ENCODE peak calls at places on chromosomes 6 and 20, in four cellular contexts. A is A549, I is K562, R is H1. F is an unnamed sample.

GRCh38 chr20:24576447-24576846 is 107.0 kb downstream of the SYNDIG1 start:
- DNase-seq in A (no peak), I (no peak), R (no peak), F (no peak)

GRCh38 chr6:2028457-2029038 is 216.9 kb downstream of the GMDS start:
- DNase-seq in R (no peak), A (no peak), I (no peak), F (no peak)

GRCh38 chr6:169034523-169035167 is 219.0 kb downstream of the THBS2 start:
- DNase-seq in I (no peak), R (no peak), A (no peak), F (no peak)

GRCh38 chr6:170184324-170184723 is 106.6 kb downstream of the DLL1 start:
- DNase-seq in R (peak), I (no peak), A (no peak), F (no peak)

GRCh38 chr20:45798935-45799642 is 7.3 kb downstream of the DNTTIP1 start:
- DNase-seq in I (peak), A (peak), R (peak), F (peak)

GRCh38 chr6:11397622-11398450 is 139.7 kb upstream of the TMEM170B start:
- DNase-seq in A (no peak), I (no peak), R (no peak), F (no peak)

GRCh38 chr6:166678426-166678825 is 51.4 kb upstream of the RPS6KA2 start:
- DNase-seq in I (no peak), R (no peak), A (peak), F (peak)

GRCh38 chr6:40710626-40711354 is 123.6 kb upstream of the LRFN2 start:
- DNase-seq in A (no peak), I (no peak), R (no peak), F (no peak)

GRCh38 chr6:22053385-22053997 is 243.3 kb downstream of the PRL start:
- DNase-seq in A (no peak), R (no peak), I (no peak), F (no peak)

GRCh38 chr6:26459023-26459810 is 1.5 kb downstream of the BTN2A1 start:
- DNase-seq in A (no peak), R (no peak), I (no peak), F (no peak)

GRCh38 chr6:10662742-10663141 is 31.7 kb downstream of the C6orf52 start:
- DNase-seq in I (no peak), R (no peak), A (no peak), F (no peak)

GRCh38 chr6:14108571-14109410 is 8.8 kb upstream of the CD83 start:
- DNase-seq in R (no peak), I (peak), A (no peak), F (no peak)

GRCh38 chr20:8667306-8667705 is 401.6 kb upstream of the PLCB4 start:
- DNase-seq in I (no peak), A (no peak), R (no peak), F (no peak)

GRCh38 chr6:65289491-65289890 is 417.5 kb downstream of the EYS start:
- DNase-seq in I (no peak), A (no peak), R (no peak), F (no peak)

GRCh38 chr6:53495496-53495895 is 49.4 kb downstream of the GCLC start:
- DNase-seq in I (no peak), A (no peak), R (no peak), F (no peak)

GRCh38 chr6:160348552-160349441 is 619 bp downstream of the SLC22A3 start:
- DNase-seq in R (peak), A (peak), I (no peak), F (peak)

GRCh38 chr6:101401792-101402617 is 8.5 kb downstream of the GRIK2 start:
- DNase-seq in R (peak), I (no peak), A (no peak), F (no peak)

GRCh38 chr20:57374343-57374930 is 16.8 kb upstream of the RBM38 start:
- DNase-seq in I (no peak), A (no peak), R (no peak), F (no peak)

GRCh38 chr6:144931172-144932035 is 646.3 kb downstream of the UTRN start:
- DNase-seq in A (peak), R (peak), I (no peak), F (peak)
- TF ChIP-seq PHF8 in A (no peak), R (no peak), I (no peak), F (no peak)

DNA sequence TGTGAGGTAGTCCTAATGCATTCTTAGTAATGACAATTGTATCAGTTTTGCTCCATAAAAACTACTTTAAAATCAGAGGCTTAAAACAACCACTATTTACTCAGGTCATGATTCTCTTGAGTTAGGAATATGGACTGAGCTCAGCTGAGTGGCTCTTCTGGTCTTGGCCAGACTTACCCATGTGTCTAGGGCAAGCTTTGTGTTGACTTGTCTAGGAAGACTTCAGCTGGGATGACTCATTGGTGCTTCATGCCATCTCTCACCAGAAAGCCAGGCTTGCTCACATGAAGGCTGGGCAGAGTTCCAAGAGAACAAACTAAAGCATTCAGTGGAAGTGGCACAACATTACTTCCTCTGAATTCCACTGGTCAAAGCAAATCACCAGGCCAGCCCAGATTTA is 155.3 kb downstream of the DHX35 start:
- DNase-seq in A (peak), I (no peak), R (no peak), F (peak)
- TF ChIP-seq PHF8 in A (no peak), I (no peak), R (no peak), F (no peak)

GRCh38 chr6:115898246-115898645 is 162.4 kb downstream of the FRK start:
- DNase-seq in I (no peak), A (no peak), R (no peak), F (no peak)

GRCh38 chr6:115894426-115894992 is 166.2 kb downstream of the FRK start:
- DNase-seq in R (no peak), I (no peak), A (no peak), F (no peak)

GRCh38 chr6:115899883-115900282 is 160.8 kb downstream of the FRK start:
- DNase-seq in R (no peak), I (no peak), A (no peak), F (no peak)

GRCh38 chr6:115891704-115892225 is 168.9 kb downstream of the FRK start:
- DNase-seq in R (no peak), A (no peak), I (no peak), F (no peak)

GRCh38 chr6:115896538-115897129 is 164.1 kb downstream of the FRK start:
- DNase-seq in I (peak), R (no peak), A (peak), F (peak)
- TF ChIP-seq PHF8 in I (no peak), R (no peak), A (no peak), F (no peak)

GRCh38 chr20:12977634-12978394 is 31.0 kb upstream of the SPTLC3 start:
- DNase-seq in A (no peak), I (no peak), R (no peak), F (peak)

GRCh38 chr20:12978613-12979495 is 29.9 kb upstream of the SPTLC3 start:
- DNase-seq in I (no peak), R (no peak), A (no peak), F (peak)

GRCh38 chr20:12970372-12970821 is 38.4 kb upstream of the SPTLC3 start:
- DNase-seq in A (peak), I (no peak), R (no peak), F (peak)

GRCh38 chr20:12976720-12977633 is 31.8 kb upstream of the SPTLC3 start:
- DNase-seq in I (no peak), A (no peak), R (no peak), F (peak)

GRCh38 chr20:12975833-12976608 is 32.8 kb upstream of the SPTLC3 start:
- DNase-seq in R (no peak), I (no peak), A (no peak), F (no peak)
- TF ChIP-seq PHF8 in R (no peak), I (no peak), A (no peak), F (no peak)

GRCh38 chr6:155894262-155894661 is 438.6 kb upstream of the NOX3 start:
- DNase-seq in I (no peak), R (no peak), A (no peak), F (no peak)

GRCh38 chr6:155889405-155889804 is 433.8 kb upstream of the NOX3 start:
- DNase-seq in I (no peak), R (no peak), A (no peak), F (no peak)

GRCh38 chr6:155887431-155887830 is 431.8 kb upstream of the NOX3 start:
- DNase-seq in I (no peak), R (no peak), A (no peak), F (no peak)

GRCh38 chr6:155894758-155895157 is 439.1 kb upstream of the NOX3 start:
- DNase-seq in A (no peak), R (no peak), I (no peak), F (no peak)

DNA sequence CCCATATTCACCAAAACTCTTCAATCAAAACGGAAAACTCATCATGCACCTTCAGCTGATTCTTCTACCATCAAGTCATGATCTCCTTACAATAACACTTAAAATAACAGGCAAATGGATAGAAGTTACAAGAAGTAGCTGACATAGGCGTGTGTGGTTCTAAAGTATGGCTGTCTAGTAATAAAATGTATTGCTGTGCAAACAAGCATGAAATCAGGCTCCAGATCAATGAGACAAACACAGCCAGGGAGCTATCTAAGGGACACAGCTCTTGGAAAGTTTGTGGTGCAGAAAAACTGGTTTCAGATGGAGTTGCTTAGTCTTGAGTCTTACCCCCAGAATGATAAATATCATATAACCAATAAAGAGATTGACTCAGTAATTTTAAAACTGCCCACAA is 434.8 kb upstream of the NOX3 start:
- DNase-seq in A (no peak), R (no peak), I (no peak), F (no peak)
- TF ChIP-seq PHF8 in A (no peak), R (no peak), I (no peak), F (no peak)

GRCh38 chr6:42141603-42142117 is 760 bp downstream of the C6orf132 start:
- DNase-seq in A (no peak), R (no peak), I (no peak), F (no peak)

GRCh38 chr6:42140756-42141602 is 1.4 kb downstream of the C6orf132 start:
- DNase-seq in R (no peak), A (no peak), I (no peak), F (no peak)

GRCh38 chr6:42138630-42139619 is 3.5 kb downstream of the C6orf132 start:
- DNase-seq in I (no peak), A (no peak), R (no peak), F (peak)

GRCh38 chr6:42140051-42140450 is 2.4 kb downstream of the C6orf132 start:
- DNase-seq in R (no peak), I (no peak), A (peak), F (no peak)

GRCh38 chr6:42142118-42142835 is at the start of gene C6orf132:
- DNase-seq in A (no peak), I (no peak), R (peak), F (peak)
- TF ChIP-seq PHF8 in A (no peak), I (no peak), R (peak), F (peak)

DNA sequence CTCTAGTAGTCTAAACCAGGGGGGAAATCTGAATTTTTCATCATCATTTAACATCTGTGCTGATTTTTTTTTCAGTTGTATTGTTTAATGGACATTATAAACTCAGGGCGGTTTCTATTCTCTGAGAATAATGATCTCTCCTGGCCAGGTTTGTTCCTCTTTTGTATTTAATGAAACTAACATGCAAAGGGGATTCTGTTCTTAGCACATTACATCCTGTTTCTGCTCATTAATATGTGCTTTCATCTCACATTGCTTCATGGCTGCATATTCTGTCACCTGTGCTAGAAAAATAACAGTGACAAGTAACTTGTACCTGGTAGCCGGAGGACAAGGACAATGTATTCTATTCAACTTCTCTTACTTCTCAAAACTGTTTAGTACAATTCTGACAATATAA is 806 bp downstream of the HLA-DOB start:
- DNase-seq in R (no peak), A (no peak), I (no peak), F (no peak)
- TF ChIP-seq PHF8 in R (no peak), A (no peak), I (no peak), F (no peak)

DNA sequence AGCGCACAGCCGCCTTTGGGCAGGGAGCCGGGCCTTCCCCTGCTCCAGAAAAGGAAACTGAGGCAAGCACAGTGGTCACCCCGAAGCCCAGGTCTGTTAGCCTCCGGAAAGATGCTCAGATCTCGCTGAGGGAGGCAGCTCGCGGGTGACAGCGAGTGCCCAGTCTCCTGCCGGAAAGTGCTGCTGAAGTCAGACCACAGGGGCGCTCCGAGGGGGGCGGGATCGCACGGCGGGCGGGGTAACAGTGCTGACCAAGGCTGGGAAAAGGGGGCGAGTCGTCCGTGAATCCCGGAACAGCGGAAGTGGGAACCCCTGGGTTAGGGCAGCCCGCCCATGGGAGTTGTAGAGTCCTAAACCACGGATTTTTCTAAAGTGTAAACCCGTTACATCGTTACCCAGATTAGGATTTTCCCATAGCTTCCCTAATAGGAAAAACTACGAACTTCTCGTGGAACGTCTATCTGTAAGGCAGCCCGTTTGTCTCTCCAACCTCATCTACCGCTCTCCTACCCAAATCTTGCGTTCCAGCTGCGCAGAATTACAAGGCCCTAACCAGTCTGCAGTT is 504 bp downstream of the VPS16 start:
- DNase-seq in R (peak), A (peak), I (peak), F (peak)
- TF ChIP-seq PHF8 in R (no peak), A (no peak), I (no peak), F (peak)

F was measured in HepG2.